ENCODE peak calls at places on chromosome 13, in ten cellular contexts. One of them, this sample, is unnamed.

GRCh38 chr13:44906758-44907157 is 82.5 kb downstream of the NUFIP1 start:
- DNase-seq in neural crest cell: no peak
- DNase-seq in dorsolateral prefrontal cortex: no peak
- DNase-seq in psoas muscle: no peak
- DNase-seq in endothelial cell: no peak
- DNase-seq in HFFc6: peak; percentile 23
- DNase-seq in AG09319: peak; percentile 72
- DNase-seq in GM10248: no peak
- DNase-seq in colonic mucosa: no peak
- DNase-seq in mucosa of descending colon: no peak
- DNase-seq in this sample: no peak

GRCh38 chr13:30308548-30308947 is 1.2 kb upstream of the KATNAL1 start:
- DNase-seq in neural crest cell: no peak
- DNase-seq in dorsolateral prefrontal cortex: no peak
- DNase-seq in psoas muscle: no peak
- DNase-seq in endothelial cell: no peak
- DNase-seq in HFFc6: peak; percentile 31
- DNase-seq in AG09319: no peak
- DNase-seq in GM10248: no peak
- DNase-seq in colonic mucosa: no peak
- DNase-seq in mucosa of descending colon: no peak
- DNase-seq in this sample: peak; percentile 28

GRCh38 chr13:75175575-75175974 is 306.4 kb downstream of the TBC1D4 start:
- DNase-seq in neural crest cell: no peak
- DNase-seq in dorsolateral prefrontal cortex: no peak
- DNase-seq in psoas muscle: no peak
- DNase-seq in endothelial cell: no peak
- DNase-seq in HFFc6: peak; percentile 54
- DNase-seq in AG09319: no peak
- DNase-seq in GM10248: no peak
- DNase-seq in colonic mucosa: no peak
- DNase-seq in mucosa of descending colon: no peak
- DNase-seq in this sample: no peak

GRCh38 chr13:114259974-114260373 is 21.4 kb upstream of the UPF3A start:
- DNase-seq in neural crest cell: no peak
- DNase-seq in dorsolateral prefrontal cortex: no peak
- DNase-seq in psoas muscle: no peak
- DNase-seq in endothelial cell: no peak
- DNase-seq in HFFc6: no peak
- DNase-seq in AG09319: no peak
- DNase-seq in GM10248: no peak
- DNase-seq in colonic mucosa: no peak
- DNase-seq in mucosa of descending colon: no peak
- DNase-seq in this sample: no peak

GRCh38 chr13:39448831-39449230 is 154.2 kb downstream of the LHFPL6 start:
- DNase-seq in neural crest cell: no peak
- DNase-seq in dorsolateral prefrontal cortex: peak; percentile 52
- DNase-seq in psoas muscle: no peak
- DNase-seq in endothelial cell: no peak
- DNase-seq in HFFc6: no peak
- DNase-seq in AG09319: no peak
- DNase-seq in GM10248: no peak
- DNase-seq in colonic mucosa: no peak
- DNase-seq in mucosa of descending colon: no peak
- DNase-seq in this sample: no peak

GRCh38 chr13:90696254-90696653 is 651.2 kb upstream of the MIR17HG start:
- DNase-seq in neural crest cell: no peak
- DNase-seq in dorsolateral prefrontal cortex: no peak
- DNase-seq in psoas muscle: no peak
- DNase-seq in endothelial cell: no peak
- DNase-seq in HFFc6: peak; percentile 51
- DNase-seq in AG09319: no peak
- DNase-seq in GM10248: no peak
- DNase-seq in colonic mucosa: no peak
- DNase-seq in mucosa of descending colon: no peak
- DNase-seq in this sample: no peak

GRCh38 chr13:107807306-107808073 is 407.8 kb downstream of the LIG4 start:
- DNase-seq in neural crest cell: no peak
- DNase-seq in dorsolateral prefrontal cortex: no peak
- DNase-seq in psoas muscle: no peak
- DNase-seq in endothelial cell: no peak
- DNase-seq in HFFc6: no peak
- DNase-seq in AG09319: no peak
- DNase-seq in GM10248: no peak
- DNase-seq in colonic mucosa: no peak
- DNase-seq in mucosa of descending colon: no peak
- DNase-seq in this sample: no peak

GRCh38 chr13:62038214-62038613 is 622.6 kb upstream of the PCDH20 start:
- DNase-seq in neural crest cell: no peak
- DNase-seq in dorsolateral prefrontal cortex: no peak
- DNase-seq in psoas muscle: no peak
- DNase-seq in endothelial cell: no peak
- DNase-seq in HFFc6: no peak
- DNase-seq in AG09319: no peak
- DNase-seq in GM10248: no peak
- DNase-seq in colonic mucosa: no peak
- DNase-seq in mucosa of descending colon: no peak
- DNase-seq in this sample: peak; percentile 7

GRCh38 chr13:21124853-21125252 is 51.5 kb downstream of the SKA3 start:
- DNase-seq in neural crest cell: no peak
- DNase-seq in dorsolateral prefrontal cortex: peak; percentile 78
- DNase-seq in psoas muscle: no peak
- DNase-seq in endothelial cell: peak; percentile 20
- DNase-seq in HFFc6: no peak
- DNase-seq in AG09319: no peak
- DNase-seq in GM10248: no peak
- DNase-seq in colonic mucosa: no peak
- DNase-seq in mucosa of descending colon: no peak
- DNase-seq in this sample: no peak

GRCh38 chr13:32881074-32881791 is 135.0 kb upstream of the KL start:
- DNase-seq in neural crest cell: no peak
- DNase-seq in dorsolateral prefrontal cortex: no peak
- DNase-seq in psoas muscle: no peak
- DNase-seq in endothelial cell: no peak
- DNase-seq in HFFc6: peak; percentile 60
- DNase-seq in AG09319: no peak
- DNase-seq in GM10248: no peak
- DNase-seq in colonic mucosa: no peak
- DNase-seq in mucosa of descending colon: no peak
- DNase-seq in this sample: no peak

GRCh38 chr13:99135591-99135990 is 65.1 kb upstream of the UBAC2 start:
- DNase-seq in neural crest cell: no peak
- DNase-seq in dorsolateral prefrontal cortex: no peak
- DNase-seq in psoas muscle: no peak
- DNase-seq in endothelial cell: no peak
- DNase-seq in HFFc6: no peak
- DNase-seq in AG09319: no peak
- DNase-seq in GM10248: no peak
- DNase-seq in colonic mucosa: no peak
- DNase-seq in mucosa of descending colon: no peak
- DNase-seq in this sample: no peak

GRCh38 chr13:106296723-106297122 is 238.7 kb downstream of the EFNB2 start:
- DNase-seq in neural crest cell: no peak
- DNase-seq in dorsolateral prefrontal cortex: no peak
- DNase-seq in psoas muscle: no peak
- DNase-seq in endothelial cell: no peak
- DNase-seq in HFFc6: no peak
- DNase-seq in AG09319: no peak
- DNase-seq in GM10248: no peak
- DNase-seq in colonic mucosa: no peak
- DNase-seq in mucosa of descending colon: no peak
- DNase-seq in this sample: no peak

GRCh38 chr13:102699419-102699961 is 4.6 kb upstream of the METTL21C start:
- DNase-seq in neural crest cell: no peak
- DNase-seq in dorsolateral prefrontal cortex: no peak
- DNase-seq in psoas muscle: no peak
- DNase-seq in endothelial cell: no peak
- DNase-seq in HFFc6: no peak
- DNase-seq in AG09319: no peak
- DNase-seq in GM10248: no peak
- DNase-seq in colonic mucosa: no peak
- DNase-seq in mucosa of descending colon: no peak
- DNase-seq in this sample: no peak

GRCh38 chr13:28820099-28821051 is at the start of gene MTUS2:
- DNase-seq in neural crest cell: peak; percentile 11
- DNase-seq in dorsolateral prefrontal cortex: peak; percentile 63
- DNase-seq in psoas muscle: no peak
- DNase-seq in endothelial cell: peak; percentile 15
- DNase-seq in HFFc6: no peak
- DNase-seq in AG09319: no peak
- DNase-seq in GM10248: peak; percentile 41
- DNase-seq in colonic mucosa: no peak
- DNase-seq in mucosa of descending colon: peak; percentile 21
- DNase-seq in this sample: no peak

GRCh38 chr13:51292000-51292550 is 47.4 kb upstream of the SERPINE3 start:
- DNase-seq in neural crest cell: no peak
- DNase-seq in dorsolateral prefrontal cortex: no peak
- DNase-seq in psoas muscle: no peak
- DNase-seq in endothelial cell: no peak
- DNase-seq in HFFc6: no peak
- DNase-seq in AG09319: peak; percentile 10
- DNase-seq in GM10248: no peak
- DNase-seq in colonic mucosa: no peak
- DNase-seq in mucosa of descending colon: no peak
- DNase-seq in this sample: no peak

GRCh38 chr13:49627831-49628652 is at the start of gene ARL11:
- DNase-seq in neural crest cell: no peak
- DNase-seq in dorsolateral prefrontal cortex: no peak
- DNase-seq in psoas muscle: peak; percentile 59
- DNase-seq in endothelial cell: peak; percentile 28
- DNase-seq in HFFc6: no peak
- DNase-seq in AG09319: no peak
- DNase-seq in GM10248: peak; percentile 90
- DNase-seq in colonic mucosa: peak; percentile 79
- DNase-seq in mucosa of descending colon: peak; percentile 79
- DNase-seq in this sample: peak; percentile 83

GRCh38 chr13:49625392-49626137 is 2.7 kb upstream of the ARL11 start:
- DNase-seq in neural crest cell: no peak
- DNase-seq in dorsolateral prefrontal cortex: no peak
- DNase-seq in psoas muscle: peak; percentile 53
- DNase-seq in endothelial cell: no peak
- DNase-seq in HFFc6: no peak
- DNase-seq in AG09319: no peak
- DNase-seq in GM10248: no peak
- DNase-seq in colonic mucosa: peak; percentile 83
- DNase-seq in mucosa of descending colon: peak; percentile 77
- DNase-seq in this sample: no peak

GRCh38 chr13:49622174-49622946 is 5.9 kb upstream of the ARL11 start:
- DNase-seq in neural crest cell: no peak
- DNase-seq in dorsolateral prefrontal cortex: no peak
- DNase-seq in psoas muscle: no peak
- DNase-seq in endothelial cell: no peak
- DNase-seq in HFFc6: no peak
- DNase-seq in AG09319: no peak
- DNase-seq in GM10248: no peak
- DNase-seq in colonic mucosa: no peak
- DNase-seq in mucosa of descending colon: no peak
- DNase-seq in this sample: no peak

GRCh38 chr13:49620170-49620621 is 8.1 kb upstream of the ARL11 start:
- DNase-seq in neural crest cell: no peak
- DNase-seq in dorsolateral prefrontal cortex: no peak
- DNase-seq in psoas muscle: no peak
- DNase-seq in endothelial cell: no peak
- DNase-seq in HFFc6: no peak
- DNase-seq in AG09319: no peak
- DNase-seq in GM10248: peak; percentile 73
- DNase-seq in colonic mucosa: no peak
- DNase-seq in mucosa of descending colon: no peak
- DNase-seq in this sample: peak; percentile 69

GRCh38 chr13:49624207-49624606 is 4.1 kb upstream of the ARL11 start:
- DNase-seq in neural crest cell: no peak
- DNase-seq in dorsolateral prefrontal cortex: no peak
- DNase-seq in psoas muscle: no peak
- DNase-seq in endothelial cell: no peak
- DNase-seq in HFFc6: no peak
- DNase-seq in AG09319: no peak
- DNase-seq in GM10248: no peak
- DNase-seq in colonic mucosa: no peak
- DNase-seq in mucosa of descending colon: no peak
- DNase-seq in this sample: no peak
- TF ChIP-seq CTCF in neural crest cell: no peak
- TF ChIP-seq CTCF in dorsolateral prefrontal cortex: no peak
- TF ChIP-seq CTCF in psoas muscle: no peak
- TF ChIP-seq CTCF in endothelial cell: no peak
- TF ChIP-seq CTCF in HFFc6: no peak
- TF ChIP-seq CTCF in AG09319: no peak
- TF ChIP-seq CTCF in GM10248: no peak
- TF ChIP-seq CTCF in colonic mucosa: no peak
- TF ChIP-seq CTCF in mucosa of descending colon: no peak
- TF ChIP-seq CTCF in this sample: no peak

GRCh38 chr13:43329702-43330101 is 306.3 kb downstream of the DNAJC15 start:
- DNase-seq in neural crest cell: no peak
- DNase-seq in dorsolateral prefrontal cortex: no peak
- DNase-seq in psoas muscle: no peak
- DNase-seq in endothelial cell: no peak
- DNase-seq in HFFc6: no peak
- DNase-seq in AG09319: no peak
- DNase-seq in GM10248: no peak
- DNase-seq in colonic mucosa: no peak
- DNase-seq in mucosa of descending colon: no peak
- DNase-seq in this sample: no peak
- TF ChIP-seq CTCF in neural crest cell: no peak
- TF ChIP-seq CTCF in dorsolateral prefrontal cortex: no peak
- TF ChIP-seq CTCF in psoas muscle: no peak
- TF ChIP-seq CTCF in endothelial cell: no peak
- TF ChIP-seq CTCF in HFFc6: no peak
- TF ChIP-seq CTCF in AG09319: no peak
- TF ChIP-seq CTCF in GM10248: no peak
- TF ChIP-seq CTCF in colonic mucosa: no peak
- TF ChIP-seq CTCF in mucosa of descending colon: no peak
- TF ChIP-seq CTCF in this sample: no peak

GRCh38 chr13:87274209-87274819 is 396.9 kb upstream of the SLITRK5 start:
- DNase-seq in neural crest cell: peak; percentile 53
- DNase-seq in dorsolateral prefrontal cortex: peak; percentile 4
- DNase-seq in psoas muscle: no peak
- DNase-seq in endothelial cell: peak; percentile 61
- DNase-seq in HFFc6: no peak
- DNase-seq in AG09319: peak; percentile 4
- DNase-seq in GM10248: peak; percentile 7
- DNase-seq in colonic mucosa: peak; percentile 21
- DNase-seq in mucosa of descending colon: no peak
- DNase-seq in this sample: peak; percentile 24
- TF ChIP-seq CTCF in neural crest cell: peak; percentile 86
- TF ChIP-seq CTCF in dorsolateral prefrontal cortex: peak; percentile 62
- TF ChIP-seq CTCF in psoas muscle: peak; percentile 8
- TF ChIP-seq CTCF in endothelial cell: peak; percentile 57
- TF ChIP-seq CTCF in HFFc6: no peak
- TF ChIP-seq CTCF in AG09319: peak; percentile 72
- TF ChIP-seq CTCF in GM10248: peak; percentile 59
- TF ChIP-seq CTCF in colonic mucosa: peak; percentile 28
- TF ChIP-seq CTCF in mucosa of descending colon: no peak
- TF ChIP-seq CTCF in this sample: peak; percentile 75

DNA sequence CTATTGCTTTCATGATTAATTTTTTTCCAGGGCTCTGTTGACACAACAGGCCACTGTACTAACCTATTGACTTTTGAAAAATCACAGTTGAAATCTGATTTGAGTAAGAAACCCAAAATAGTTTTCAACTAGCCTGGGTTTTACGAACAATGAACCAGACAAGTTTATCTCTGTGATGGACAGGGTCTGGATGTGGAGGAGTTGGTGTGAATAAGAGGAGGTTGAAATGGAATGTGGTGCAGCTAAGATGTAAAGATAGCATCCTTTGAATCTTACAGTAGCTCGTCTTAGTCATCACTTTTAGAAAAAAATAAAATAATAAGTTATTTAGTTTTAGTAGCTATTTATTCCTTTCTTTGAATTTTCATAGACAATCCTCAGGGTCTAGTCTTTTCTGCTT is 8.3 kb upstream of the OXGR1 start:
- DNase-seq in neural crest cell: no peak
- DNase-seq in dorsolateral prefrontal cortex: no peak
- DNase-seq in psoas muscle: no peak
- DNase-seq in endothelial cell: no peak
- DNase-seq in HFFc6: no peak
- DNase-seq in AG09319: no peak
- DNase-seq in GM10248: no peak
- DNase-seq in colonic mucosa: no peak
- DNase-seq in mucosa of descending colon: no peak
- DNase-seq in this sample: no peak
- TF ChIP-seq CTCF in neural crest cell: no peak
- TF ChIP-seq CTCF in dorsolateral prefrontal cortex: no peak
- TF ChIP-seq CTCF in psoas muscle: no peak
- TF ChIP-seq CTCF in endothelial cell: no peak
- TF ChIP-seq CTCF in HFFc6: no peak
- TF ChIP-seq CTCF in AG09319: no peak
- TF ChIP-seq CTCF in GM10248: no peak
- TF ChIP-seq CTCF in colonic mucosa: no peak
- TF ChIP-seq CTCF in mucosa of descending colon: no peak
- TF ChIP-seq CTCF in this sample: no peak